ENCODE peak calls at places on chromosome 17, in six cellular contexts. E is PC-9, R is SJSA1, B is psoas muscle, C is left lung, T is breast epithelium. S is an unnamed sample.
A peak's percentile ranks its signal among the peaks of the same experiment; 100 is the strongest.

GRCh38 chr17:76270770-76271668 is 5.9 kb downstream of the UBALD2 start:
- DNase-seq in E (no peak), R (no peak), B (peak; percentile 65), C (no peak), T (no peak), S (peak; percentile 61)

GRCh38 chr17:35373532-35373983 is at the start of gene SLFN11:
- DNase-seq in E (no peak), R (peak; percentile 82), B (peak; percentile 90), C (peak; percentile 90), T (peak; percentile 64), S (peak; percentile 66)

GRCh38 chr17:68600881-68601564 is at the start of gene FAM20A:
- DNase-seq in E (no peak), R (no peak), B (peak; percentile 74), C (peak; percentile 91), T (no peak), S (peak; percentile 78)

GRCh38 chr17:49343273-49343672 is 18.8 kb downstream of the ZNF652 start:
- DNase-seq in E (no peak), R (no peak), B (no peak), C (no peak), T (no peak), S (no peak)

GRCh38 chr17:58184308-58184985 is 8.1 kb upstream of the EPX start:
- DNase-seq in E (peak; percentile 14), R (no peak), B (no peak), C (no peak), T (no peak), S (no peak)

GRCh38 chr17:74130841-74131240 is 72.6 kb upstream of the RPL38 start:
- DNase-seq in E (no peak), R (no peak), B (no peak), C (no peak), T (no peak), S (no peak)

GRCh38 chr17:8164815-8165131 is 2.0 kb upstream of the VAMP2 start:
- DNase-seq in E (no peak), R (no peak), B (no peak), C (no peak), T (no peak), S (no peak)

GRCh38 chr17:50181601-50182345 is 16.0 kb downstream of the SGCA start:
- DNase-seq in E (no peak), R (peak; percentile 50), B (peak; percentile 44), C (peak; percentile 61), T (no peak), S (no peak)

GRCh38 chr17:73228748-73229236 is 32.9 kb downstream of the CPSF4L start:
- DNase-seq in E (peak; percentile 29), R (peak; percentile 67), B (peak; percentile 85), C (no peak), T (peak; percentile 38), S (peak; percentile 80)

GRCh38 chr17:61619493-61619892 is 28.5 kb upstream of the NACA2 start:
- DNase-seq in E (no peak), R (no peak), B (no peak), C (no peak), T (no peak), S (no peak)

GRCh38 chr17:13074026-13074425 is 56.2 kb upstream of the ELAC2 start:
- DNase-seq in E (no peak), R (peak; percentile 48), B (no peak), C (no peak), T (no peak), S (no peak)

DNA sequence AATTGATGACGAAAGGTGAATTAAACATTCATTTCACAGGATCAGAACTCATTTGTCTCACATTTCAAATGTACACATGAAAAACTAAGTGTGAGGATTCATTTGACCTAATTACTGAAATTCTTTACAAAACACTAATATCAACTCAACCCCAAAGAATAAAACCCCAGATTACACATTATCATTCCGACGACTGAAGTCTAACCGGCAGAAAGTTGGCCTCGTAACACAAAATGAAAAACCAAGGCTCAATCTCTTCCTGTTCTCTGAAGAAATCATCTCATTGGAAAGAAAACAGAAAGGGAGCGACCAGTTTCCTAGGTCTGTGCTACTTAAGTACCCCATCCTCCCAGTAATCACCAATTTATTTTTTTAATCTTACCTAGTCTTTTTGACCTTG is 1.8 kb downstream of the JPT1 start:
- DNase-seq in E (no peak), R (no peak), B (no peak), C (no peak), T (no peak), S (no peak)
- H3K4me3 ChIP-seq in E (peak overlapping the region; percentile 81), R (peak overlapping the region; percentile 87), B (peak overlapping the region; percentile 82), C (peak overlapping the region; percentile 55), T (no peak overlapping the region), S (peak overlapping the region; percentile 67)

DNA sequence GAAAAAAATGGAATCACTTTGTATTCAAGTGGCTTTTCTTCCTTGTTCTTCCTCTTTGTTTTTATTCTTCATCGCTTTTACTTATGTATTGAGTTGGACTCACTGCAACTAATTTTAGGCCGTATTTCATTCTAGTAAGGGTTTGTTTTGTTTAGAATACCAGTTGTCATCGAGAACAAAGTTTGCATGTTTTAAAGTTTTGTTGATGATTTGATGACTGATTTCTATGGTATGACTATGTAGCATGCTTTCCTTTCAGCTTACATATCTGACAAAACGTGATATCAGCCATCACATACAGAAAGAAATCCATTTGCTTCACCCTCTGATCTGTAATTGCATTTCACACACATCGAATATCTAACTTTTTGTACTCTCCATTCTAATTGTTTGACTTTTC is 4.0 kb downstream of the PRKCA start:
- DNase-seq in E (no peak), R (peak; percentile 82), B (no peak), C (no peak), T (no peak), S (no peak)
- H3K27ac ChIP-seq in E (no peak overlapping the region), R (peak overlapping the region; percentile 61), B (no peak overlapping the region), C (no peak overlapping the region), T (no peak overlapping the region), S (peak overlapping the region; percentile 71)

GRCh38 chr17:38906429-38907172 is 18.8 kb upstream of the LASP1NB start:
- DNase-seq in E (no peak), R (no peak), B (peak; percentile 48), C (peak; percentile 40), T (no peak), S (no peak)
- H3K4me1 ChIP-seq in E (peaks cover 15% of the 10 kb centered on the region), R (peaks cover 4% of the 10 kb centered on the region), B (peaks cover 25% of the 10 kb centered on the region), C (peaks cover 93% of the 10 kb centered on the region), T (peaks cover 4% of the 10 kb centered on the region), S (peaks cover 2% of the 10 kb centered on the region)

DNA sequence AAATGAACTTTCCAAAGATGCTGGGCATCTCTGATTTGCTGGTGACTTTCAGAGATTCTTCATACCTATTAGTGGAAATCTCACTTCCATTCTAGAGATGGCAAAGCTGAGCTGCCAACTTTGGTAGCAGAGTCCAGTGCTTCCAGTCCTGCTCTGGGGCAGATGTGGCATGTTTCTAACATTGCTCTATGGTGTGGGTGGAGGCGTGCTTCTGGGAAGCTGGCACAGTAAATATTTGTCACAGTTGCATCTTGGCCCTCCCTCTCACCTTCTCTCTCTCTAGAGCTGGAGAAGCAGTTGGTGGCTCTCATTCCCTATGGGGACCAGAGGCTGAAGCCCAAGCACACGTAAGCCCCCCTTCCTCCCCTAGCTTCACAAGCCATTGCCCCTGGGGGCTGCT is 1.9 kb downstream of the TMEM106A start:
- DNase-seq in E (no peak), R (no peak), B (no peak), C (no peak), T (no peak), S (no peak)
- H3K4me3 ChIP-seq in E (no peak overlapping the region), R (no peak overlapping the region), B (no peak overlapping the region), C (no peak overlapping the region), T (no peak overlapping the region), S (no peak overlapping the region)

DNA sequence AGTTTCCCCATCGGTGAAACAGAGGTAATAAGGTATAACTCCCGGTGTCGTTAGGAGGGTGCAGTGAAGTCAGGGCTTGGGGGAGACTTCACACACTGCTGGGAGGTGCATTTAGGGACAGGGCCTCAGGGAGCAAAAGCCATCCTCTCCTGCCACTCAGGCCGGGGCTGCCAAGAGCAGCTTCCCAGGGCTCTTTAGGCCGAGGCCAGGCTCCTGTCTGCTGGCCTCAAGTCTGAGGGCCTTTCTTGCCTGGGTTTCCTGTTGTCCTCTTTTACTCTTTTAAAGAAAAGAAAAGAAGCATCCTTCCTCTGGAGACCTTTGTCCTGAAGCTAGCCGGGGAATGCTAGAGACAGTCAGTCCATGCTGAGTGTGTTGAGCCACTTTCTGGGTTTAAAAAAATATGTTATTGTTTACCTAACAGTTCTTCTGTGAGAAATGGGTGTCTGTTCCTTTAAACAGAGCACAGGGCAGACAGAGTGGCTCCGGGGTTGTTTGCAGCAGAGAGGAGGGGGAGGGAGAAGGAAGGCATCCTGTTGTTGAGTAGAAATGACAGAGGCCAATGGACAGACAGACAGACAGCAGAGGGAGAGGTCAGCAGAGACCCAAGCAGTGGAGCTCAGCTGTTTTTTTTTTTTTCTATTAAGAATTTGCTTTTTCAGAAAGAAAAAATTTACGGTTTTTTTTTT is 79.1 kb downstream of the C17orf67 start:
- DNase-seq in E (no peak), R (peak; percentile 94), B (no peak), C (no peak), T (no peak), S (no peak)
- H3K27ac ChIP-seq in E (no peak overlapping the region), R (peak overlapping the region; percentile 91), B (no peak overlapping the region), C (no peak overlapping the region), T (no peak overlapping the region), S (no peak overlapping the region)

GRCh38 chr17:4519361-4519788 is 20.7 kb downstream of the SPNS2 start:
- DNase-seq in E (peak; percentile 75), R (no peak), B (peak; percentile 77), C (peak; percentile 82), T (peak; percentile 83), S (peak; percentile 58)
- H3K4me1 ChIP-seq in E (peaks cover 70% of the 10 kb centered on the region), R (no peaks in the 10 kb centered on the region), B (no peaks in the 10 kb centered on the region), C (peaks cover 80% of the 10 kb centered on the region), T (no peaks in the 10 kb centered on the region), S (peaks cover 15% of the 10 kb centered on the region)

DNA sequence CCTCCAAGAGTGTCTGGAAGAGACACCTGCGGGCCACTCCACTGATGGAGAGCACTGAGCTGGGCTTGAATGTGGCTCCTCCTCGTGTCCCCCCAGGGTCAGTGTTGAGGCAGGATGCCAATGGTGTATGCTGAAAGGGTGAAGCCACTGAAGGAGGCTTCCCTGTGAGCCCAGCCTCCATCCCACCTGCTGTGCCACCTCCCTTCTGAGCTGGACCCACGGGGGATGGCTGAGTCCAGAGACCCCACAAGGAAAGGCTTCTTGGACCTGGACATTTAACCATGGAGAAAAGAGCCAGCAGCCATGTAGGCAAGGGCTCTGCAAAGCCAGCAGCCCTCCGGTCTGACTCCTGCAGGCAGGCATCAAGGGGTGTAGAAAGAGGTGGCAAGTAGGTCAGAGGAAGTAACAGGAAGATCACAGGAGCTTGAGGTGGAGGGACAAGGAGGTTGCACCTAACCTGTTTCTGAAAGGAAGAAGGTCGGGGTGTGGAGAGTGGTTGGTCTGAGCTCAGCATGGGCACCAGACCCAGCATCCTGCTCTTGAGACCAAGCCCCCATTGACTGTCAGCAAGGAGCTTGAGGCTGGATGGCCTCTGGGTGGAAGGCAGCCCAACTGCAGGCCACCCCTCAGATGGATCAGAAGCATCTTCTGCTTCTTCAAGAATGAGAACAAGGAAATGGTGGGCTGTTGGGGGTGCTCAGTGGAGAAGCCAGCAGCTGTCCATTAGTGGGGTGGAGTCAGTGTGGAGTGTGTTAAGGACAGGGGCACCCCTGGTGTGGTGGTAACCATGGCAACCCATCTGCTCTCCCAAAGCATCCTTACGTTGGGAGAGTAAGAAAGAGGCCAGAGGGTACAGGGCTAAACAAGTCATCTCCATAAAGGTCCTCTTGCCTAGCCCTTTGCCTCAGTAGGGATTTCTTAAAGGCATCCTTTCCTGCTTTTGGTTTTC is 80.7 kb downstream of the PLD6 start:
- DNase-seq in E (no peak), R (no peak), B (peak; percentile 32), C (peak; percentile 22), T (no peak), S (no peak)
- H3K4me3 ChIP-seq in E (no peak overlapping the region), R (no peak overlapping the region), B (no peak overlapping the region), C (no peak overlapping the region), T (no peak overlapping the region), S (no peak overlapping the region)

S was measured in pancreas.